ENCODE peak calls at places on chromosomes 6 and 20, in six cellular contexts. Y, Z, M, S, K and X are unnamed samples.

GRCh38 chr20:4091332-4092135 is 76.2 kb upstream of the RNF24 start:
- DNase-seq in Y (peak; percentile 65), Z (peak; percentile 72), M (peak; percentile 5), S (peak; percentile 76), K (no peak), X (peak; percentile 46)

GRCh38 chr6:3737149-3737830 is 14.2 kb downstream of the PXDC1 start:
- DNase-seq in Y (no peak), Z (no peak), M (no peak), S (no peak), K (no peak), X (no peak)

GRCh38 chr6:353642-354614 is 37.6 kb upstream of the IRF4 start:
- DNase-seq in Y (no peak), Z (no peak), M (no peak), S (no peak), K (no peak), X (no peak)

GRCh38 chr6:109296305-109296915 is 85.9 kb downstream of the CD164 start:
- DNase-seq in Y (no peak), Z (no peak), M (peak; percentile 18), S (no peak), K (no peak), X (no peak)

GRCh38 chr20:24720957-24721356 is 228.1 kb upstream of the CST7 start:
- DNase-seq in Y (no peak), Z (no peak), M (no peak), S (no peak), K (no peak), X (no peak)

GRCh38 chr20:1673424-1673823 is 15.8 kb upstream of the SIRPG start:
- DNase-seq in Y (no peak), Z (no peak), M (no peak), S (no peak), K (no peak), X (no peak)

GRCh38 chr6:42009844-42010184 is 40.5 kb upstream of the TAF8 start:
- DNase-seq in Y (no peak), Z (no peak), M (no peak), S (no peak), K (no peak), X (no peak)

GRCh38 chr6:148323344-148323743 is 19.3 kb upstream of the SASH1 start:
- DNase-seq in Y (no peak), Z (peak; percentile 71), M (no peak), S (no peak), K (no peak), X (no peak)

GRCh38 chr6:40265615-40266014 is 321.5 kb downstream of the LRFN2 start:
- DNase-seq in Y (no peak), Z (no peak), M (no peak), S (no peak), K (no peak), X (no peak)

GRCh38 chr6:123017313-123017712 is 21.3 kb downstream of the CLVS2 start:
- DNase-seq in Y (no peak), Z (no peak), M (no peak), S (no peak), K (no peak), X (no peak)

GRCh38 chr6:7921582-7922199 is 11.1 kb upstream of the TXNDC5 start:
- DNase-seq in Y (no peak), Z (peak; percentile 55), M (no peak), S (no peak), K (no peak), X (no peak)

GRCh38 chr6:116298273-116298672 is 18.5 kb upstream of the TSPYL1 start:
- DNase-seq in Y (no peak), Z (no peak), M (no peak), S (no peak), K (no peak), X (no peak)

GRCh38 chr20:57555457-57556184 is 5.3 kb upstream of the PCK1 start:
- DNase-seq in Y (no peak), Z (no peak), M (no peak), S (no peak), K (no peak), X (no peak)

GRCh38 chr6:93819189-93819588 is 399.8 kb upstream of the EPHA7 start:
- DNase-seq in Y (no peak), Z (peak; percentile 2), M (no peak), S (peak; percentile 4), K (no peak), X (no peak)

GRCh38 chr6:152170702-152171667 is 363.5 kb downstream of the ESR1 start:
- DNase-seq in Y (peak; percentile 62), Z (peak; percentile 42), M (no peak), S (no peak), K (peak; percentile 64), X (peak; percentile 93)

GRCh38 chr20:1876217-1876921 is 18.8 kb upstream of the SIRPA start:
- DNase-seq in Y (no peak), Z (peak; percentile 37), M (no peak), S (no peak), K (no peak), X (no peak)

GRCh38 chr6:73049971-73050594 is 175.2 kb downstream of the KHDC1L start:
- DNase-seq in Y (no peak), Z (no peak), M (no peak), S (no peak), K (no peak), X (no peak)

GRCh38 chr6:121965739-121966138 is 433.7 kb upstream of the HSF2 start:
- DNase-seq in Y (no peak), Z (no peak), M (no peak), S (no peak), K (no peak), X (no peak)

GRCh38 chr6:77030929-77031674 is 432.2 kb downstream of the HTR1B start:
- DNase-seq in Y (no peak), Z (peak; percentile 65), M (no peak), S (no peak), K (no peak), X (no peak)

GRCh38 chr6:169250660-169251059 is 3.0 kb downstream of the THBS2 start:
- DNase-seq in Y (no peak), Z (peak; percentile 94), M (no peak), S (no peak), K (no peak), X (no peak)